ENCODE peak calls at places on chromosomes 16 and 17, in seven cellular contexts. T, W, L, J, U, O and I are unnamed samples.

GRCh38 chr17:1764274-1764673 is 2.4 kb downstream of the SERPINF1 start:
- DNase-seq in T (peak; percentile 75), W (peak; percentile 88), L (peak; percentile 71), J (no peak), U (peak; percentile 77), O (peak; percentile 93), I (no peak)

GRCh38 chr17:57636985-57637667 is 108.0 kb downstream of the CCDC182 start:
- DNase-seq in T (no peak), W (peak; percentile 25), L (no peak), J (no peak), U (no peak), O (peak; percentile 21), I (no peak)

GRCh38 chr17:5241861-5242671 is 7.4 kb upstream of the SCIMP start:
- DNase-seq in T (no peak), W (peak; percentile 40), L (no peak), J (no peak), U (no peak), O (no peak), I (no peak)

GRCh38 chr17:45857977-45858708 is 13.5 kb downstream of the SPPL2C start:
- DNase-seq in T (no peak), W (peak; percentile 24), L (no peak), J (no peak), U (no peak), O (peak; percentile 15), I (no peak)

GRCh38 chr17:5583426-5584382 is 605 bp downstream of the NLRP1 start:
- DNase-seq in T (no peak), W (no peak), L (peak; percentile 46), J (no peak), U (peak; percentile 29), O (no peak), I (no peak)

GRCh38 chr17:79852748-79853147 is 13.5 kb upstream of the CBX4 start:
- DNase-seq in T (no peak), W (peak; percentile 76), L (no peak), J (no peak), U (no peak), O (peak; percentile 61), I (no peak)

GRCh38 chr16:88634141-88634993 is 4.0 kb upstream of the IL17C start:
- DNase-seq in T (peak; percentile 58), W (peak; percentile 70), L (peak; percentile 49), J (no peak), U (peak; percentile 58), O (peak; percentile 50), I (no peak)

GRCh38 chr17:59381716-59382570 is 50.5 kb downstream of the YPEL2 start:
- DNase-seq in T (no peak), W (no peak), L (no peak), J (peak; percentile 82), U (peak; percentile 22), O (no peak), I (no peak)

GRCh38 chr17:9932481-9932880 is 27.4 kb upstream of the RCVRN start:
- DNase-seq in T (no peak), W (no peak), L (no peak), J (no peak), U (no peak), O (no peak), I (no peak)

GRCh38 chr16:1256874-1257322 is 1.0 kb downstream of the TPSD1 start:
- DNase-seq in T (no peak), W (no peak), L (no peak), J (no peak), U (no peak), O (no peak), I (no peak)

GRCh38 chr16:88983157-88983556 is 6.2 kb upstream of the CBFA2T3 start:
- DNase-seq in T (no peak), W (no peak), L (no peak), J (no peak), U (no peak), O (no peak), I (no peak)

GRCh38 chr16:1105888-1106620 is 10.0 kb upstream of the C1QTNF8 start:
- DNase-seq in T (peak; percentile 87), W (peak; percentile 26), L (peak; percentile 72), J (peak; percentile 80), U (peak; percentile 57), O (peak; percentile 42), I (no peak)

GRCh38 chr16:85195884-85196816 is 83.9 kb upstream of the CIBAR2 start:
- DNase-seq in T (peak; percentile 95), W (no peak), L (peak; percentile 71), J (no peak), U (no peak), O (no peak), I (no peak)

GRCh38 chr16:83992624-83993023 is 24.6 kb downstream of the NECAB2 start:
- DNase-seq in T (peak; percentile 69), W (peak; percentile 67), L (peak; percentile 27), J (peak; percentile 33), U (no peak), O (peak; percentile 69), I (no peak)

GRCh38 chr16:71721066-71721740 is 3.3 kb downstream of the PHLPP2 start:
- DNase-seq in T (no peak), W (no peak), L (no peak), J (no peak), U (no peak), O (no peak), I (no peak)

GRCh38 chr17:40605301-40605700 is 40.0 kb upstream of the CCR7 start:
- DNase-seq in T (no peak), W (no peak), L (no peak), J (no peak), U (no peak), O (no peak), I (no peak)

GRCh38 chr17:55598495-55598894 is 87.2 kb upstream of the SMIM36 start:
- DNase-seq in T (no peak), W (no peak), L (no peak), J (no peak), U (no peak), O (peak; percentile 36), I (no peak)

GRCh38 chr17:76805319-76805718 is 62.9 kb upstream of the MGAT5B start:
- DNase-seq in T (no peak), W (peak; percentile 53), L (no peak), J (no peak), U (no peak), O (peak; percentile 63), I (no peak)

GRCh38 chr16:10989494-10989893 is 45.1 kb downstream of the CLEC16A start:
- DNase-seq in T (no peak), W (no peak), L (no peak), J (no peak), U (no peak), O (no peak), I (no peak)

GRCh38 chr16:24677388-24677787 is 52.1 kb upstream of the TNRC6A start:
- DNase-seq in T (no peak), W (no peak), L (no peak), J (no peak), U (no peak), O (no peak), I (no peak)

GRCh38 chr17:83201206-83202001 is 122.0 kb downstream of the METRNL start:
- DNase-seq in T (peak; percentile 44), W (no peak), L (peak; percentile 7), J (no peak), U (peak; percentile 6), O (no peak), I (no peak)

GRCh38 chr16:75644240-75645012 is 3.0 kb downstream of the KARS1 start:
- DNase-seq in T (no peak), W (peak; percentile 34), L (no peak), J (no peak), U (no peak), O (no peak), I (no peak)

GRCh38 chr17:66508896-66509843 is 206.8 kb downstream of the PRKCA start:
- DNase-seq in T (peak; percentile 67), W (peak; percentile 96), L (no peak), J (no peak), U (no peak), O (peak; percentile 74), I (no peak)
- TF ChIP-seq CTCF in T (no peak), W (no peak), L (no peak), J (no peak), U (no peak), O (no peak), I (no peak)

GRCh38 chr16:66975302-66975893 is 13.0 kb upstream of the CES4A start:
- DNase-seq in T (no peak), W (no peak), L (no peak), J (no peak), U (no peak), O (no peak), I (no peak)

GRCh38 chr16:66970775-66971725 is 10.0 kb downstream of the CES3 start:
- DNase-seq in T (no peak), W (peak; percentile 62), L (no peak), J (no peak), U (no peak), O (no peak), I (no peak)

GRCh38 chr16:66972983-66973382 is 11.9 kb downstream of the CES3 start:
- DNase-seq in T (no peak), W (no peak), L (no peak), J (no peak), U (no peak), O (no peak), I (no peak)

GRCh38 chr16:66976746-66977145 is 11.6 kb upstream of the CES4A start:
- DNase-seq in T (no peak), W (no peak), L (no peak), J (no peak), U (no peak), O (peak; percentile 24), I (no peak)

DNA sequence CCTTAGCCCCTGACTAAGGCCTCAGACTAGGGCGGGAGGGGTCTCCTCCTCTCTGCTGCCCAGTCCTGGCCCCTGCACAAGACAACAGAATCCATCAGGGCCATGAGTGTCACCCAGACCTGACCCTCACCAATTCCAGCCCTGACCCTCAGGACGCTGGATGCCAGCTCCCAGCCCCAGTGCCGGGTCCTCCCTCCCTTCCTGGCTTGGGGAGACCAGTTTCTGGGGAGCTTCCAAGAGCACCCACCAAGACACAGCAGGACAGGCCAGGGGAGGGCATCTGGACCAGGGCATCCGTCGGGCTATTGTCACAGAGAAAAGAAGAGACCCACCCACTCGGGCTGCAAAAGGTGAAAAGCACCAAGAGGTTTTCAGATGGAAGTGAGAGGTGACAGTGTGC is 12.7 kb downstream of the CES3 start:
- DNase-seq in T (no peak), W (no peak), L (no peak), J (no peak), U (no peak), O (no peak), I (no peak)
- H3K4me3 ChIP-seq in T (no peak overlapping the region), W (no peak overlapping the region), L (no peak overlapping the region), J (no peak overlapping the region), U (no peak overlapping the region), O (no peak overlapping the region), I (no peak overlapping the region)

DNA sequence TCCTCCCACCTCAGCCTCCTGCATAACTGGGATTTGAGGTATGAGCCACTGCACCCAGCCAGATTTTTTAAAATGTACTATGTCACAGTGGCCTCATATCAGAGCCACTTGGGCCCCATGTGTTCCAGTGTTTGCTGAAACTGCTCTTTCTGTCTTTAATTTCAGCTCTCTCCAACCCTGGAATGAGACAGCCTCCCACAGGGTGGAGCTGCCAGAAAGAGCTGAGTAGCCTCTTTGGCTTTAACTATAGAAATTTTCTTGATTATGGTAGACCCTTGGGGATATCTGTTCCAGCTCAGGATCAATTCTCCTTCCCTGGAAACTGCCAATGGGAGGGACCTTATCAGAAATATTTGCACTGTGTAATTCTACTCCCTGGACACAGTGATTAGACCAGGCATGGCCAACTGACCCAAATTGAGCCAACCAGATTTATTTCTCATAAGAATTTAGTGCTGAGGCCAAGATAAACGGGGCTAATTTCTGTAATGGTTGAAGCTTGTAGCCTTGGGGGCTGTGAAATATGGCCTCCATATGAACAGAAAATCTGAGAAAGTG is 39.0 kb upstream of the KDM8 start:
- DNase-seq in T (no peak), W (no peak), L (no peak), J (no peak), U (no peak), O (no peak), I (no peak)
- TF ChIP-seq CTCF in T (no peak), W (no peak), L (no peak), J (no peak), U (no peak), O (no peak), I (no peak)

GRCh38 chr16:50151744-50152143 is 1.4 kb upstream of the TENT4B start:
- DNase-seq in T (peak; percentile 55), W (no peak), L (no peak), J (no peak), U (no peak), O (no peak), I (no peak)
- H3K4me3 ChIP-seq in T (no peak overlapping the region), W (no peak overlapping the region), L (no peak overlapping the region), J (peak overlapping the region; percentile 79), U (peak overlapping the region; percentile 92), O (no peak overlapping the region), I (peak overlapping the region; percentile 82)